ENCODE peak calls at places on chromosomes 12 and 14, in four cellular contexts. I is neuronal stem cell, E is H9, U is trophoblast cell. V is an unnamed sample.

GRCh38 chr14:20477211-20477876 is 8.1 kb downstream of the PNP start:
- DNase-seq in I (no peak), E (no peak), U (peak; percentile 99), V (peak; percentile 73)

GRCh38 chr12:39675263-39675662 is 55.7 kb upstream of the ABCD2 start:
- DNase-seq in I (no peak), E (no peak), U (no peak), V (no peak)

GRCh38 chr12:67457799-67458680 is 188.9 kb downstream of the CAND1 start:
- DNase-seq in I (no peak), E (no peak), U (peak; percentile 69), V (no peak)

GRCh38 chr12:19224746-19225145 is 95.2 kb downstream of the PLEKHA5 start:
- DNase-seq in I (no peak), E (no peak), U (no peak), V (no peak)

GRCh38 chr14:95495538-95496025 is 20.9 kb downstream of the SYNE3 start:
- DNase-seq in I (no peak), E (no peak), U (peak; percentile 13), V (no peak)

GRCh38 chr12:59158066-59158465 is 237.8 kb upstream of the LRIG3 start:
- DNase-seq in I (no peak), E (no peak), U (no peak), V (no peak)

GRCh38 chr12:97924122-97924521 is 461.5 kb downstream of the RMST start:
- DNase-seq in I (no peak), E (no peak), U (peak; percentile 44), V (no peak)

GRCh38 chr12:83573676-83574075 is 887.0 kb downstream of the TMTC2 start:
- DNase-seq in I (no peak), E (no peak), U (peak; percentile 57), V (no peak)

GRCh38 chr14:23174266-23174665 is 9.2 kb downstream of the SLC7A8 start:
- DNase-seq in I (no peak), E (no peak), U (peak; percentile 46), V (peak; percentile 48)

GRCh38 chr12:26014085-26014484 is 55.6 kb downstream of the RASSF8 start:
- DNase-seq in I (no peak), E (no peak), U (no peak), V (peak; percentile 13)

GRCh38 chr14:31075144-31075543 is 49.0 kb upstream of the STRN3 start:
- DNase-seq in I (no peak), E (no peak), U (no peak), V (no peak)

GRCh38 chr12:1099158-1099557 is 108.1 kb downstream of the ERC1 start:
- DNase-seq in I (no peak), E (no peak), U (no peak), V (no peak)

GRCh38 chr12:1103632-1104031 is 112.6 kb downstream of the ERC1 start:
- DNase-seq in I (no peak), E (no peak), U (no peak), V (no peak)

GRCh38 chr12:1103051-1103450 is 112.0 kb downstream of the ERC1 start:
- DNase-seq in I (no peak), E (no peak), U (no peak), V (no peak)

GRCh38 chr12:1104088-1104800 is 113.2 kb downstream of the ERC1 start:
- DNase-seq in I (no peak), E (no peak), U (no peak), V (no peak)

DNA sequence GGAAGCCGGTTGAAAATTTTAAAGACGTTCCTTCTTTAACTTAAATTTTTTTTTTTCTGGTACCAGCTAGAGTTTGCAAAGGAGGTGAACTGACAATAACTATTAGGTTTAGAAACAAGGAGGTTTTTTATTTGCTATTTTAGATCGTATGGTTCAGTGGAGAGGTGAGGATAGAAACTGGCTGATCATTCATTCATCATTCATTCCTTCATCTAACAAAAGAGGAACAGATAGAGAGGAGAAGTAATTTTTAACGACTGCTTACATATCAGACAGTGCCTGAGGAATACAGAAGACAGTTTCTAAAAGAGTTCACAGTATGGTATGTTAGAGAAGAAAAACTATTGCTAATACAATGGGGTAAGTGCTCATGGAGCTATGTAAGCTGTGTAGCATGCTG is 111.1 kb downstream of the ERC1 start:
- DNase-seq in I (no peak), E (no peak), U (no peak), V (no peak)
- H4K91ac ChIP-seq in I (no peak overlapping the region), E (no peak overlapping the region), U (no peak overlapping the region), V (no peak overlapping the region)

GRCh38 chr14:67674480-67675218 is at the start of gene VTI1B:
- DNase-seq in I (peak; percentile 81), E (peak; percentile 83), U (peak; percentile 84), V (peak; percentile 65)
- H4K91ac ChIP-seq in I (no peak within 1 kb of the TSS), E (no peak within 1 kb of the TSS), U (peak within 1 kb of the TSS; percentile 94), V (peak within 1 kb of the TSS; percentile 91)

DNA sequence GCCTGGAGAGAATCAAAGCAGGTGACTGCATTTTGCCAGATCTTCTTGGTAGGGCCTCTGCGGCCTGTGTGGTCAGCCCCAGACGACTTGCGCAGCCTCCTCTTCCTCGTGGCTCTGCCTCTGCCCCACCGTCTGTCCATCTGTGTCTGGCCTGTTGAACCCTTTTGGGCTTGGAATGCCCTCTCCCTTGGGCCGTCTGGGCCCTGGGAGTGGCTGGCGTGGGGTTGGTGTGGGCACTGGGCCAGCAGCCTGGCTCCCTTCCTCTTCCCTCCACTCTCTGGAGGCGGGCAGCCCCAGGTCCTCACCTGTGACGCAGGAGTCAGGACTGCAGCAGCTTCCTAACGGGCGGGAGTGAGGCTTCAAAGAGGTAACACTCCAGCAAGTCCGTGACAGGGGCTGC is 9.7 kb upstream of the CCDC197 start:
- DNase-seq in I (no peak), E (no peak), U (no peak), V (no peak)
- H4K91ac ChIP-seq in I (no peak overlapping the region), E (no peak overlapping the region), U (no peak overlapping the region), V (no peak overlapping the region)

GRCh38 chr14:74326369-74327152 is 21.7 kb upstream of the VRTN start:
- DNase-seq in I (peak; percentile 80), E (peak; percentile 96), U (no peak), V (no peak)
- H4K91ac ChIP-seq in I (peak overlapping the region; percentile 94), E (peak overlapping the region; percentile 86), U (no peak overlapping the region), V (no peak overlapping the region)

DNA sequence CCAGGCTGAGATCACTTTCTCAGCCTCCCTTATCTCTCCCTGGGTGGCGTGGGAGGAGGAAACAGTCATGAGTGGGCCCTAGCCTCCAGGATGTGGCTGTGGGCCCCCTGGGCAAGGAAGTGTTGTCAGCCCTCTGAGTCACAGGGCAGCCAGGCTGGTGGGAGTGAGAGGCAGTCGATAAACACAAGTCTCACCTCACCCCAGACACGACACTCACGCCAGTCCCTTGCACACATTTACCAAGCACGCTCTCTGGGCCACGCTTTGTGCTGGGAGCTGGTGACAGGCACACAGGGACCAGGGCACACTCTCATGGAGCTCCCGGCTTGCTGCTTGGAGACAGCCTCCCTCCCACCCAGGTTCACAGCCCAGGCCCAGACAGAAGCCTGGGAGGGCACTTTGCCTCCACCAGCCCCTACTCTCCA is 1.9 kb upstream of the KRT79 start:
- DNase-seq in I (no peak), E (peak; percentile 20), U (no peak), V (peak; percentile 85)
- H4K91ac ChIP-seq in I (no peak overlapping the region), E (no peak overlapping the region), U (no peak overlapping the region), V (peak overlapping the region; percentile 81)

V was measured in IMR-90.